ENCODE peak calls at places on chromosomes 12 and 14, in nine cellular contexts. O is stimulated activated CD4-positive, alpha-beta T cell treated with anti-CD3 and anti-CD28 coated beads, Interleukin-4, amount 100 ng/mL, for 24 hours; X is memory B cell; V is GOT3; P is NCI-H2081; G is WTC11; C is pancreas; M is mucosa of descending colon; R is globus pallidus. Q is an unnamed sample.

GRCh38 chr12:54360717-54361456 is 3.4 kb downstream of the GPR84 start:
- DNase-seq in O (peak), X (peak), V (no peak), P (peak), G (peak), C (peak), M (peak), R (no peak), Q (no peak)

GRCh38 chr12:74586251-74586650 is 48.6 kb downstream of the ATXN7L3B start:
- DNase-seq in O (no peak), X (no peak), V (no peak), P (no peak), G (no peak), C (no peak), M (no peak), R (no peak), Q (no peak)

GRCh38 chr12:88056571-88056970 is 27.4 kb upstream of the C12orf50 start:
- DNase-seq in O (no peak), X (no peak), V (no peak), P (no peak), G (no peak), C (no peak), M (no peak), R (no peak), Q (no peak)

GRCh38 chr12:100986595-100987547 is 192.3 kb downstream of the ANO4 start:
- DNase-seq in O (no peak), X (no peak), V (no peak), P (no peak), G (peak), C (no peak), M (no peak), R (no peak), Q (no peak)

GRCh38 chr12:807041-807717 is 54.8 kb downstream of the WNK1 start:
- DNase-seq in O (no peak), X (no peak), V (no peak), P (no peak), G (no peak), C (no peak), M (no peak), R (peak), Q (peak)

GRCh38 chr12:103647267-103647666 is 60.2 kb downstream of the STAB2 start:
- DNase-seq in O (no peak), X (no peak), V (no peak), P (no peak), G (no peak), C (no peak), M (no peak), R (no peak), Q (no peak)

GRCh38 chr14:59265808-59266207 is 77.3 kb downstream of the DAAM1 start:
- DNase-seq in O (peak), X (no peak), V (no peak), P (no peak), G (no peak), C (no peak), M (peak), R (no peak), Q (no peak)

GRCh38 chr14:21068521-21069387 is 1.4 kb upstream of the ARHGEF40 start:
- DNase-seq in O (peak), X (peak), V (no peak), P (peak), G (peak), C (peak), M (peak), R (peak), Q (peak)

GRCh38 chr14:90692826-90693225 is 123.4 kb downstream of the TTC7B start:
- DNase-seq in O (no peak), X (no peak), V (no peak), P (no peak), G (no peak), C (no peak), M (no peak), R (no peak), Q (no peak)

Q was measured in central memory CD4-positive, alpha-beta T cell.